ENCODE peak calls at places on chromosome 4, in five cellular contexts. N, L, K, W and I are unnamed samples.

GRCh38 chr4:24745172-24745895 is 50.0 kb upstream of the SOD3 start:
- DNase-seq in N (no peak), W (no peak), K (no peak), L (no peak), I (no peak)

GRCh38 chr4:140176735-140177134 is 22.8 kb upstream of the MAML3 start:
- DNase-seq in L (no peak), N (no peak), K (no peak), W (no peak), I (no peak)

GRCh38 chr4:8398347-8398746 is 42.2 kb downstream of the ACOX3 start:
- DNase-seq in K (no peak), L (no peak), N (no peak), W (no peak), I (no peak)

GRCh38 chr4:169619518-169619957 is 840 bp upstream of the CLCN3 start:
- DNase-seq in W (no peak), L (peak), N (no peak), K (peak), I (peak)

GRCh38 chr4:8552581-8553205 is 27.5 kb upstream of the GPR78 start:
- DNase-seq in L (no peak), N (no peak), W (no peak), K (no peak), I (no peak)

GRCh38 chr4:152316969-152317368 is 218.9 kb downstream of the FBXW7 start:
- DNase-seq in L (no peak), K (no peak), W (no peak), N (no peak), I (no peak)

GRCh38 chr4:132097046-132097445 is 1052.0 kb upstream of the PCDH10 start:
- DNase-seq in L (no peak), K (no peak), N (no peak), W (no peak), I (no peak)

GRCh38 chr4:36227913-36228312 is 16.4 kb downstream of the ARAP2 start:
- DNase-seq in L (no peak), W (no peak), N (no peak), K (no peak), I (no peak)

GRCh38 chr4:186628058-186628711 is 72.8 kb upstream of the MTNR1A start:
- DNase-seq in K (no peak), W (no peak), L (no peak), N (no peak), I (no peak)

GRCh38 chr4:146742416-146742815 is 103.7 kb downstream of the POU4F2 start:
- DNase-seq in K (no peak), L (no peak), N (no peak), W (no peak), I (no peak)

GRCh38 chr4:43496602-43497001 is 604.1 kb downstream of the GRXCR1 start:
- DNase-seq in N (no peak), W (no peak), L (no peak), K (no peak), I (no peak)

GRCh38 chr4:112234952-112235609 is 3.5 kb downstream of the AP1AR start:
- DNase-seq in W (peak), N (no peak), L (peak), K (peak), I (peak)

GRCh38 chr4:66575024-66575696 is 904.9 kb upstream of the EPHA5 start:
- DNase-seq in W (no peak), K (peak), L (peak), N (no peak), I (no peak)

GRCh38 chr4:90187148-90187884 is 60.1 kb downstream of the CCSER1 start:
- DNase-seq in N (no peak), L (no peak), W (peak), K (no peak), I (no peak)

GRCh38 chr4:78707793-78708192 is 68.4 kb upstream of the BMP2K start:
- DNase-seq in W (no peak), L (no peak), N (no peak), K (no peak), I (no peak)

GRCh38 chr4:88964450-88964849 is 92.5 kb downstream of the FAM13A start:
- DNase-seq in W (no peak), N (no peak), L (no peak), K (no peak), I (no peak)

GRCh38 chr4:41129128-41129754 is 85.1 kb downstream of the APBB2 start:
- DNase-seq in W (no peak), L (no peak), K (no peak), N (no peak), I (no peak)

GRCh38 chr4:185991750-185992149 is 77.2 kb upstream of the TLR3 start:
- DNase-seq in W (no peak), L (no peak), K (no peak), N (no peak), I (no peak)

GRCh38 chr4:83782591-83782990 is 246.7 kb downstream of the GPAT3 start:
- DNase-seq in L (no peak), N (no peak), K (no peak), W (no peak), I (no peak)

GRCh38 chr4:123750044-123750443 is 353.4 kb downstream of the SPRY1 start:
- DNase-seq in L (peak), W (no peak), K (peak), N (peak), I (peak)

GRCh38 chr4:166432842-166433241 is 559.8 kb downstream of the TLL1 start:
- DNase-seq in N (no peak), L (no peak), K (no peak), W (no peak), I (no peak)

GRCh38 chr4:145819246-145820181 is 119.1 kb downstream of the ZNF827 start:
- DNase-seq in N (no peak), W (no peak), L (no peak), K (no peak), I (no peak)

GRCh38 chr4:142883433-142883832 is 37.3 kb upstream of the INPP4B start:
- DNase-seq in L (no peak), W (no peak), K (no peak), N (no peak), I (peak)

DNA sequence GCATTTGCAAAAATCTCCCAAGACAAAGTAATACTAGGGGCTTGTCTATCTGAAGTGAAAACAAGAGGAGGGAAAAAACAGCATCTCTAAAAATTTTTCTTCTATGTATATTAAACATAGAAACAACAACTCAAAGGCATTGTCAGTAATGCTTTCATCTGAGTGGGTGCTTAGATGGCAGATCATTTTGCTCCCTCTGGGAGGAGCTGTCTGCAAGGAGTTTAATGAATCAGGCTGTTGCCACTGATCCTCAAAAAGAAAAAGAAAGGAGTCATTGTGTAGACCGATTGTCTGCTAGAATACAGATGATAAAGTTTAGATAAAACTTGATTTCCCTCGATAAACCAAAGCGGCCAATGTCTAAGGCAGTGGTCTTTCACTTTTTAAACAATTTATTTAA is 49.7 kb upstream of the KLHL8 start:
- DNase-seq in N (peak), L (peak), K (peak), W (no peak), I (peak)
- TF ChIP-seq SUZ12 in N (no peak), L (no peak), K (no peak), W (no peak), I (no peak)

GRCh38 chr4:156328882-156329281 is 375.2 kb upstream of the CTSO start:
- DNase-seq in K (no peak), W (no peak), L (no peak), N (no peak), I (no peak)
- TF ChIP-seq SUZ12 in K (no peak), W (no peak), L (no peak), N (no peak), I (no peak)

DNA sequence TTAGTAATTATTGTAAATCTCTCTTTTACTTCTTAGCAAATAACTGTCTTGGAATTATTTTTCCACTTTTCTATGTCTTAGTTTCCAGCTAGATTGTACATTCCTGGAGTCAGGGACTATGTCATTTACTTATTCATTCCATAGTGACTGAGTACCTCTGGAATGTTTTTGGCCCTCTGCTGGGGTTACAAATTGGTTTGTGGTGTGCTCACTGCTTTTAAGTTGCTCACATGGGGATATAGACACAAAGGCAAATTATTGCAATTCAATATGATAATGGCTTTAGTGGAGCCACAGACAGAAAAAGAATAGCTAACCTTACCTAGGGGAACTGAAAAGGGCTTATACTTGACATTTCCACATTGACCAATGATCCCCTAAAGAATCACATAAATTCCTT is 63.7 kb upstream of the PDGFRA start:
- DNase-seq in W (no peak), L (no peak), N (no peak), K (peak), I (no peak)
- TF ChIP-seq SUZ12 in W (no peak), L (no peak), N (no peak), K (no peak), I (no peak)

GRCh38 chr4:127304356-127304755 is 328.4 kb upstream of the INTU start:
- DNase-seq in W (no peak), K (no peak), L (no peak), N (no peak), I (no peak)
- TF ChIP-seq SUZ12 in W (no peak), K (no peak), L (no peak), N (no peak), I (no peak)

GRCh38 chr4:26081795-26082498 is 167.9 kb downstream of the SMIM20 start:
- DNase-seq in N (no peak), L (peak), W (no peak), K (peak), I (peak)

GRCh38 chr4:26085581-26085980 is 171.6 kb downstream of the SMIM20 start:
- DNase-seq in W (no peak), N (no peak), K (no peak), L (no peak), I (no peak)

GRCh38 chr4:26082565-26082964 is 168.5 kb downstream of the SMIM20 start:
- DNase-seq in W (no peak), N (no peak), L (no peak), K (no peak), I (no peak)

GRCh38 chr4:26084414-26084813 is 170.4 kb downstream of the SMIM20 start:
- DNase-seq in N (no peak), W (no peak), L (no peak), K (no peak), I (no peak)

DNA sequence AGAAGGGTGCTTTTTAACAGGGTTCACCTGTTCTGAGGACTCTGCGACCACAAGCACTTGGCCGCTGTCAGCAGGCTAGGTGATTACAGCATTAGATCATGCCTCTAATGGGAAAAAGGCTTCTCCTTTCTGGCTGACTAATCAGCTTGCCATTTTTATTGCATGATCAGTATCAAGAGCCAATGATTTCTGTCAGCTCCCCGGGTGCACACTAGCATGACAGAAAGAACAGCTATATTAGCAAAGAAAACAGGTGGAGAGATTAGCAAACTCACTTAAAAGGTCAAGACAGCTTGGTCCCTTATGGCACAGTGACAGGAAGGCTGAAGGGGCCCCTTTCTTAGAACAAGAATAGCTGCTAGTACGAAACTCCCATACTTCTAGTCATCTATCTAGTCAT is 170.0 kb downstream of the SMIM20 start:
- DNase-seq in L (peak), N (no peak), K (no peak), W (peak), I (no peak)
- TF ChIP-seq SUZ12 in L (no peak), N (no peak), K (no peak), W (no peak), I (no peak)

DNA sequence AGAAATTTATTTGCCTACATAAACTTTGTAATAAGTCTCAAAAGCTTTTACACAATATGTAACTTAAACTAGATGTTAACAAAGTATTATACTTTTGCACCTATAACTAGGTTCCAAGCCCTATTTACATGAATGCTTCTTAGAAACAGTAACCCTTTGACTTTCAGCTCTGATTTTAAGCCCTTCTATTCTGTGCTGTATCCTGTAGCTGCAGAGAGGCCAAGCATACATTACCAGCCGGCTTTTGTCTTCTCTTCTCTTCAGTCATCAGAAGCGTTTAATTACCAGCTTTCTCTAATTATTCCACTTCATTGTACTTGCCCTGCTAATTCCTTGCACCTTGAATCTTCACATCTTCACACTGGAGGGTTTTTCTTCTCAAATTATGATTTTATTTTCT is 403.1 kb downstream of the PDGFC start:
- DNase-seq in K (no peak), L (no peak), N (no peak), W (no peak), I (peak)
- TF ChIP-seq SUZ12 in K (no peak), L (no peak), N (no peak), W (no peak), I (no peak)

GRCh38 chr4:156954598-156954997 is 17.0 kb downstream of the PDGFC start:
- DNase-seq in N (no peak), L (peak), K (no peak), W (no peak), I (no peak)
- TF ChIP-seq SUZ12 in N (no peak), L (no peak), K (no peak), W (no peak), I (no peak)

DNA sequence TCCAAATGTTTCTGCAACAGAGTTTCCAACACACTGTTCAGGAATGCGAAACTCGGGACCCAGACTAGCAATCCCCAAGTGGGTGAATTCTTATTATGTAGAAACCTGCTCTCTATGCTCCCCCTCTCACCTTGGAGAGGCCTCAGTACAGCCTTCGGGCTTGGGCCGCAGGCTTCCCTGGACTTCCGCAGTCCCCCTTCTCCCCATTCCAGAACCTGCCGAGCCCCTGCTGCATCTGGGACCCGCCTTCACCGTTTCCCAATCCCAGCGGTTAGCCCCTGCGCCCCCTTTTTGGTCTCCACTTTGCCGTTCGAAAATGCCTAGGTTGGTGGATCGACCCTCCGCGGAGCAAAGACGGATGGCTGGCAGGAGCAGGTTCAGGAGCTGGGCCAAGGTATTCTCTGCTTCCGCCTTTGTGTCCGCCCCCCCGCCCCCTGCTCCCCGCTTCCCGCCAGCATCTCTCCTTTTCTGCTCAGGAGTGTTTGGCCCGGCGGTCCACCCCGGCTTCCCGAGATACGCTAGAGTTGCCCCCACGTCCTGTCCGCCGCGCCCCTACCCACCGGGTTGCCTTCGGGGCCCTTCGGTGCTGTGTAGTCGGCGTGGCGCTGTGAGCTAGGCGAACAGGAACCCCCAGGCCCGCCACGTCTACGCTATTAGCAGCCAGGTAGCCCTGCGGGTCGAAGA is 11.5 kb downstream of the HAND2 start:
- DNase-seq in L (no peak), W (no peak), N (no peak), K (no peak), I (no peak)
- TF ChIP-seq SUZ12 in L (no peak), W (no peak), N (peak), K (no peak), I (peak)

DNA sequence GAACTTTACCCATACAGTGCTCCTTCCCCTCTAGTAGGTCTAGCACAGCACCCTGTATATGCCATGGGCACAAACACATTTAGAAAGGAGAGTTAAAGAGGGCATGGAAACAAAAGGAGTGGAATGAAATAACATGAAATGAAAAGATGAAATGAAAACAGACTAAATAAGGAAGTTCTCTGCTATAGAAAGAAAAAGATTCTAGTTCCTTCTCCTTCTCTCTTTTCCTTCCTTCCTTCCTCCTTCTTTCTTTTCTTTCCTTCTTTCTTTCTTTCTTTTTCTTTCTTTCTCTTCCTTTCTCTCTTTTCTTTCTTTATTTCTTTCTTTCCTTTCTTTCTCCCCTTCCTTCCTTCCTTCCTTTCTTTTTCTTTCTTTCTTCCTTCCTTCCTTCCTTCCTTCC is 2197.4 kb downstream of the PCDH7 start:
- DNase-seq in N (no peak), L (no peak), K (no peak), W (no peak), I (no peak)
- TF ChIP-seq SUZ12 in N (no peak), L (no peak), K (no peak), W (no peak), I (no peak)